ENCODE peak calls at places on chromosomes 7 and 10, in seven cellular contexts. Q is BE2C, A is testis, P is thyroid gland, M is suprapubic skin, X is lower lobe of right lung, O is AG04450. E is an unnamed sample. For H3K9me3, the result is how much of the 10 kb centered on the place peaks cover.

GRCh38 chr10:113965077-113965476 is 78.6 kb upstream of the ADRB1 start:
- DNase-seq in M (no peak), P (no peak), X (no peak), A (no peak), O (no peak), Q (no peak), E (no peak)

GRCh38 chr10:105585753-105586152 is 944.7 kb downstream of the SORCS3 start:
- DNase-seq in X (no peak), M (no peak), Q (no peak), O (peak), A (no peak), P (no peak), E (no peak)

GRCh38 chr7:11358637-11359036 is 385.0 kb downstream of the PHF14 start:
- DNase-seq in A (no peak), O (no peak), P (no peak), Q (no peak), X (no peak), M (no peak), E (no peak)

GRCh38 chr10:13337128-13337826 is 10.8 kb downstream of the SEPHS1 start:
- DNase-seq in A (no peak), M (no peak), Q (no peak), P (no peak), X (no peak), O (no peak), E (no peak)

GRCh38 chr10:122051609-122052385 is 62.8 kb downstream of the TACC2 start:
- DNase-seq in P (peak), Q (peak), X (peak), M (no peak), A (peak), O (peak), E (peak)

GRCh38 chr10:78302989-78303854 is 269.6 kb downstream of the RPS24 start:
- DNase-seq in Q (peak), M (peak), X (peak), P (peak), O (peak), A (peak), E (peak)

GRCh38 chr10:75304740-75305380 is 69.1 kb upstream of the COMTD1 start:
- DNase-seq in O (no peak), M (no peak), A (no peak), P (no peak), X (no peak), Q (no peak), E (no peak)

GRCh38 chr7:1647961-1648631 is 22.0 kb upstream of the ELFN1 start:
- DNase-seq in P (no peak), O (no peak), Q (peak), X (peak), A (peak), M (no peak), E (peak)

GRCh38 chr7:37251222-37251621 is 197.4 kb downstream of the ELMO1 start:
- DNase-seq in M (no peak), A (no peak), Q (no peak), P (no peak), O (no peak), X (no peak), E (no peak)

GRCh38 chr7:105198223-105198622 is 184.2 kb downstream of the KMT2E start:
- DNase-seq in O (peak), P (no peak), A (no peak), M (no peak), Q (peak), X (no peak), E (no peak)

GRCh38 chr10:111126073-111126472 is 49.2 kb downstream of the ADRA2A start:
- DNase-seq in P (no peak), Q (no peak), O (no peak), M (no peak), A (no peak), X (no peak), E (no peak)

GRCh38 chr7:36455646-36456045 is 66.0 kb downstream of the ANLN start:
- DNase-seq in P (no peak), O (no peak), A (no peak), X (no peak), M (no peak), Q (no peak), E (no peak)

GRCh38 chr10:114279289-114279688 is 40.2 kb downstream of the VWA2 start:
- DNase-seq in M (peak), Q (no peak), X (no peak), O (no peak), A (no peak), P (no peak), E (no peak)

GRCh38 chr7:85516675-85517074 is 329.8 kb upstream of the SEMA3D start:
- DNase-seq in P (no peak), O (no peak), M (no peak), X (no peak), A (no peak), Q (no peak), E (no peak)

GRCh38 chr10:28761084-28761875 is 84.0 kb downstream of the BAMBI start:
- DNase-seq in A (no peak), Q (no peak), M (no peak), O (no peak), P (no peak), X (no peak), E (no peak)

GRCh38 chr10:105258036-105258673 is 617.1 kb downstream of the SORCS3 start:
- DNase-seq in X (no peak), M (no peak), Q (no peak), O (no peak), P (no peak), A (no peak), E (no peak)

GRCh38 chr7:2471396-2471795 is 4.8 kb downstream of the GRIFIN start:
- DNase-seq in A (no peak), M (no peak), X (no peak), P (no peak), O (no peak), Q (no peak), E (peak)

GRCh38 chr10:96890172-96890513 is 58.0 kb downstream of the LCOR start:
- DNase-seq in O (no peak), M (no peak), Q (no peak), P (no peak), X (no peak), A (no peak), E (no peak)

GRCh38 chr10:75864717-75865116 is 433.3 kb downstream of the LRMDA start:
- DNase-seq in P (no peak), M (no peak), X (no peak), O (no peak), Q (no peak), A (no peak), E (no peak)

GRCh38 chr7:136325578-136325977 is 348.4 kb upstream of the MTPN start:
- DNase-seq in A (no peak), M (no peak), O (no peak), X (no peak), Q (no peak), P (no peak), E (no peak)

GRCh38 chr7:29255839-29256782 is 61.5 kb downstream of the CHN2 start:
- DNase-seq in Q (no peak), P (no peak), A (no peak), O (no peak), M (no peak), X (no peak), E (no peak)

GRCh38 chr7:127598318-127598717 is 4.8 kb downstream of the FSCN3 start:
- DNase-seq in X (no peak), A (no peak), O (no peak), M (no peak), Q (peak), P (no peak), E (peak)

GRCh38 chr7:284762-285722 is 4.9 kb upstream of the FOXL3 start:
- DNase-seq in Q (no peak), P (no peak), X (peak), M (no peak), A (no peak), O (no peak), E (no peak)

GRCh38 chr10:4151466-4151865 is 366.5 kb upstream of the KLF6 start:
- DNase-seq in P (no peak), O (no peak), Q (no peak), X (no peak), M (no peak), A (peak), E (peak)

GRCh38 chr10:132282667-132283603 is 24.8 kb downstream of the STK32C start:
- DNase-seq in P (no peak), M (no peak), Q (no peak), X (peak), A (no peak), O (no peak), E (no peak)

GRCh38 chr10:48981310-48981907 is 41.8 kb upstream of the LRRC18 start:
- DNase-seq in Q (peak), X (peak), P (peak), M (no peak), O (peak), A (peak), E (peak)

GRCh38 chr10:56537984-56538383 is 176.9 kb upstream of the ZWINT start:
- DNase-seq in O (no peak), A (no peak), M (no peak), Q (no peak), X (no peak), P (no peak), E (no peak)

GRCh38 chr10:118610577-118610976 is 15.1 kb upstream of the PRLHR start:
- DNase-seq in Q (peak), P (no peak), X (no peak), A (no peak), M (no peak), O (no peak), E (no peak)

GRCh38 chr10:12484945-12485805 is 135.8 kb downstream of the CAMK1D start:
- DNase-seq in P (peak), X (no peak), M (no peak), A (no peak), Q (no peak), O (no peak), E (peak)

GRCh38 chr10:17145239-17145638 is 15.6 kb upstream of the CUBN start:
- DNase-seq in A (no peak), Q (no peak), O (no peak), M (no peak), X (no peak), P (no peak), E (no peak)

GRCh38 chr7:46146454-46147255 is 225.6 kb upstream of the IGFBP3 start:
- DNase-seq in M (no peak), O (no peak), Q (no peak), X (no peak), P (peak), A (no peak), E (no peak)

GRCh38 chr7:3888096-3888495 is 587.0 kb downstream of the SDK1 start:
- DNase-seq in A (no peak), O (no peak), M (no peak), X (no peak), P (no peak), Q (no peak), E (no peak)

GRCh38 chr7:3463696-3464095 is 162.6 kb downstream of the SDK1 start:
- DNase-seq in O (no peak), Q (no peak), X (no peak), A (no peak), M (no peak), P (no peak), E (no peak)

GRCh38 chr7:57343901-57344622 is 105.9 kb upstream of the ZNF716 start:
- DNase-seq in M (no peak), Q (no peak), A (no peak), P (no peak), X (no peak), O (no peak), E (no peak)
- H3K9me3 ChIP-seq in M (under half), Q (under half), A (under half), P (under half), X (under half), O (half or more), E (half or more)

DNA sequence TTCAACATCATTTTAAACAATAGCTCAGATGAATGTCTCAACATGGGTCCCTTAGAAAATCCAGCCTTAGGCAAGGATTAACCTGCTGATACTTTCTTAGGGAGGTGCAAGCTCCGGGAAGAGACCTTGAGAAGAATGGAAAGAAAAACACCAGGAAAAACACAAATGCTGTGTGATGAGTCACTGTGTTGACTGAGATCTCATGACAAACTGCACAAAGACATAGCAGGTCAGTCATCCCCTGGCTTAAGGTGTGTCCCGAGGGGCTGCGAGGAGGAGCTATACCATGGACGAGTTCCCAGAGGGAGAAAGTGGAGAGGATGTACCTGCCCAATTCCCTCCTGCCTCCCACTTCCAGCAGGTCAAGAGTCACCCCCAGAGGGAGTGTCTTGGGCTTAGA is 98.0 kb downstream of the TEX36 start:
- DNase-seq in A (no peak), P (no peak), X (no peak), Q (no peak), M (no peak), O (no peak), E (no peak)
- H3K9me3 ChIP-seq in A (under half), P (under half), X (under half), Q (under half), M (under half), O (under half), E (under half)

DNA sequence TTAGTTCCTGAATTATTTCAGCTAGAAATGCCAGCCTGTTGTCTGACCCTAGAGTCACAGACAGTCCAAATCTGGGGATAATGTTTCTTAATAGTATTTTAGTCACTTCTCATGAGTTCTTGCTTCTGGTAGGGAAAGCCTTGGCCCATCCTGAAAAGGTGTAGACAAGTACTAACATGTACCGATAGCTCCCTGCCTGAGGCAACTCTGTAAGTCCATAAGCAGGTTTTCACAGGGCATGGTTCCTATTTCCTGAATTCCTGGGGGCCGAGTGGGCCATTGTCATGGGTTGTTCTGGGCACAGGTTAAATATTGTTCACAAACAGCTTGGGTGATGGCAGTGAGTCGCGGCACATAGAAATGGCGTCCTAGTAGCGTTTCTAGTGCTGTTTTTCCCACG is 3.1 kb upstream of the ZNF117 start:
- DNase-seq in A (no peak), X (no peak), P (no peak), M (no peak), Q (no peak), O (no peak), E (no peak)
- H3K9me3 ChIP-seq in A (under half), X (half or more), P (under half), M (under half), Q (under half), O (half or more), E (half or more)

GRCh38 chr7:157896774-157897555 is 560.2 kb downstream of the DNAJB6 start:
- DNase-seq in X (no peak), A (no peak), O (no peak), M (peak), P (no peak), Q (no peak), E (peak)
- H3K9me3 ChIP-seq in X (under half), A (under half), O (half or more), M (under half), P (under half), Q (under half), E (half or more)

GRCh38 chr7:55524558-55525310 is 47.6 kb downstream of the VOPP1 start:
- DNase-seq in O (no peak), A (no peak), X (peak), P (no peak), Q (no peak), M (no peak), E (no peak)
- H3K9me3 ChIP-seq in O (under half), A (under half), X (under half), P (under half), Q (under half), M (under half), E (under half)

GRCh38 chr7:57385668-57386067 is 64.3 kb upstream of the ZNF716 start:
- DNase-seq in P (no peak), M (no peak), Q (no peak), A (no peak), O (no peak), X (no peak), E (no peak)
- H3K9me3 ChIP-seq in P (under half), M (under half), Q (under half), A (under half), O (half or more), X (under half), E (half or more)

DNA sequence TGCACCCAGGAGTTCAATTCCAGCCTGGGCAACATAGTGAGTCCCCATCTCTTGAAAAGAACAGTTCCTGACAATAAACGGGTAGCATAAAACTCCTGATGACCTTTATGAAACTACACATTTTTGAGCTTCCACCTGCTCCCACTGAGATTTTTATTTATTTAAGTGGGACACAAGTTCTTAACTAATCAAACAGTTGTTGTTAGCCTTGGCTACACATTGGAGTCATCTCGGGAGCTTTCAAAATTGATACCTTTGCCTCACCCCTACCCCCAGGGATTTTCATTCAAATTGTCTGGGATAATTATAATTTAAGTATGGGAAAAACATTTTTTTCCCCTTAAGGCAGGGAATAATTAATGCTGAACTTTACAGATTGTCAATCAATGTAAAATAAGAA is 39.3 kb downstream of the MALSU1 start:
- DNase-seq in M (no peak), Q (no peak), O (no peak), X (no peak), P (no peak), A (no peak), E (no peak)
- H3K9me3 ChIP-seq in M (under half), Q (under half), O (under half), X (under half), P (under half), A (under half), E (under half)

DNA sequence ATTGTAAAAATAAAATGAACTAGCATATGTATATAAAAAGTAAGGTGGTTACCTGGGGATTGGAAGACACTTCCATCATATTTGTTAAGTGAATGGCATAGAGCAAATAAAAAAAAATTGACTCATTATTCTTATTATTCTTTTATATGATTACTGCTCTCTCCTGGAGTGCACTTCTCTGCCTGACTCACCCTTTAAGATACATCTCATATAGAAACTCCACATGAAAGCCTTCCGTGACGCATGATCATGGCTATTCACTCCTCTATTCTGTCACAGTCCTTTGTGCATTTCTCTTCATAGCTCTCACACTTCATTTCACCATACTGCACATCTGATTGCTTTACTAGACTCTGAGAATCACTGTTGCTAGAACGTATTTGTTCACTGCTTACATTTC is 597.3 kb downstream of the CNTNAP2 start:
- DNase-seq in X (no peak), A (no peak), Q (no peak), M (no peak), P (no peak), O (no peak), E (no peak)
- H3K9me3 ChIP-seq in X (under half), A (under half), Q (under half), M (under half), P (under half), O (under half), E (under half)

GRCh38 chr10:130714700-130715467 is 578.7 kb downstream of the GLRX3 start:
- DNase-seq in O (no peak), P (no peak), X (no peak), A (peak), M (no peak), Q (no peak), E (no peak)
- H3K9me3 ChIP-seq in O (half or more), P (under half), X (under half), A (under half), M (under half), Q (under half), E (under half)

GRCh38 chr7:63038987-63039386 is 959.7 kb upstream of the ZNF722 start:
- DNase-seq in P (no peak), Q (no peak), A (no peak), M (no peak), O (no peak), X (no peak), E (no peak)

GRCh38 chr7:63041786-63042185 is 956.9 kb upstream of the ZNF722 start:
- DNase-seq in A (peak), X (no peak), Q (no peak), M (no peak), O (no peak), P (no peak), E (no peak)

GRCh38 chr7:63040966-63041610 is 957.6 kb upstream of the ZNF722 start:
- DNase-seq in Q (no peak), X (no peak), O (no peak), A (peak), P (no peak), M (no peak), E (no peak)

GRCh38 chr7:63040336-63040735 is 958.3 kb upstream of the ZNF722 start:
- DNase-seq in A (no peak), Q (no peak), X (no peak), P (no peak), O (no peak), M (no peak), E (no peak)

GRCh38 chr7:63039882-63040281 is 958.8 kb upstream of the ZNF722 start:
- DNase-seq in Q (no peak), P (no peak), X (no peak), A (no peak), O (no peak), M (no peak), E (no peak)
- H3K9me3 ChIP-seq in Q (under half), P (under half), X (under half), A (under half), O (half or more), M (under half), E (half or more)